ENCODE peak calls at places on chromosomes 4 and X, in four cellular contexts. V is A549, W is K562, U is upper lobe of left lung. D is an unnamed sample.
A peak's percentile ranks its signal among the peaks of the same experiment; 100 is the strongest.

GRCh38 chrX:104168127-104168526 is 1.9 kb downstream of the FAM199X start:
- DNase-seq in V (no peak), W (no peak), U (no peak), D (no peak)

GRCh38 chr4:155405059-155405458 is 28.3 kb upstream of the MAP9 start:
- DNase-seq in V (no peak), W (no peak), U (no peak), D (no peak)

GRCh38 chrX:3712870-3713224 is 602 bp downstream of the PRKX start:
- DNase-seq in V (no peak), W (peak; percentile 38), U (no peak), D (peak; percentile 64)

GRCh38 chr4:60589425-60589824 is 610.7 kb upstream of the ADGRL3 start:
- DNase-seq in V (no peak), W (no peak), U (no peak), D (no peak)

GRCh38 chr4:113248320-113248719 is 198.9 kb downstream of the ANK2 start:
- DNase-seq in V (peak; percentile 6), W (no peak), U (no peak), D (no peak)

GRCh38 chr4:89311433-89311832 is 3.8 kb upstream of the GPRIN3 start:
- DNase-seq in V (no peak), W (no peak), U (no peak), D (no peak)

GRCh38 chr4:57074753-57075152 is 35.4 kb downstream of the IGFBP7 start:
- DNase-seq in V (peak; percentile 36), W (no peak), U (no peak), D (no peak)

GRCh38 chr4:26459054-26459755 is 31.1 kb downstream of the CCKAR start:
- DNase-seq in V (peak; percentile 59), W (peak; percentile 51), U (no peak), D (no peak)

GRCh38 chrX:45479196-45479834 is 278.6 kb upstream of the DIPK2B start:
- DNase-seq in V (peak; percentile 84), W (no peak), U (no peak), D (no peak)

GRCh38 chr4:140065393-140065792 is 88.6 kb downstream of the MAML3 start:
- DNase-seq in V (no peak), W (no peak), U (no peak), D (no peak)

GRCh38 chrX:15146515-15146914 is 123.4 kb downstream of the ASB9 start:
- DNase-seq in V (peak; percentile 2), W (peak; percentile 17), U (no peak), D (no peak)

GRCh38 chr4:88969746-88970145 is 87.2 kb downstream of the FAM13A start:
- DNase-seq in V (no peak), W (no peak), U (no peak), D (no peak)

GRCh38 chr4:143184503-143185252 is at the start of gene USP38:
- DNase-seq in V (peak; percentile 93), W (peak; percentile 94), U (peak; percentile 92), D (peak; percentile 97)

GRCh38 chrX:35890699-35891098 is 28.8 kb upstream of the CFAP47 start:
- DNase-seq in V (peak; percentile 79), W (peak; percentile 10), U (peak; percentile 63), D (no peak)

GRCh38 chr4:26753642-26754041 is 107.0 kb upstream of the STIM2 start:
- DNase-seq in V (no peak), W (no peak), U (peak; percentile 24), D (no peak)

GRCh38 chr4:8819421-8820177 is 52.0 kb downstream of the HMX1 start:
- DNase-seq in V (no peak), W (no peak), U (no peak), D (peak; percentile 43)

GRCh38 chr4:88185916-88186315 is 27.5 kb upstream of the ABCG2 start:
- DNase-seq in V (no peak), W (no peak), U (no peak), D (no peak)

GRCh38 chrX:77014655-77015377 is 432.4 kb upstream of the FGF16 start:
- DNase-seq in V (peak; percentile 31), W (peak; percentile 7), U (no peak), D (no peak)

GRCh38 chr4:159267940-159268327 is 165.1 kb downstream of the RAPGEF2 start:
- DNase-seq in V (no peak), W (no peak), U (no peak), D (no peak)

GRCh38 chr4:114287079-114287696 is 307.7 kb upstream of the ARSJ start:
- DNase-seq in V (no peak), W (no peak), U (no peak), D (no peak)

GRCh38 chr4:77104405-77105292 is 28.9 kb upstream of the CCNI start:
- DNase-seq in V (no peak), W (no peak), U (peak; percentile 49), D (peak; percentile 89)

GRCh38 chr4:158302076-158302866 is 92.0 kb downstream of the TMEM144 start:
- DNase-seq in V (no peak), W (no peak), U (no peak), D (no peak)

GRCh38 chrX:30270639-30271038 is 23.7 kb downstream of the MAGEB1 start:
- DNase-seq in V (no peak), W (no peak), U (no peak), D (no peak)

GRCh38 chr4:56078866-56079265 is 130.1 kb downstream of the CEP135 start:
- DNase-seq in V (no peak), W (no peak), U (no peak), D (no peak)

GRCh38 chr4:154465085-154465484 is 26.5 kb downstream of the DCHS2 start:
- DNase-seq in V (no peak), W (peak; percentile 24), U (no peak), D (no peak)

GRCh38 chr4:36006226-36006625 is 238.1 kb downstream of the ARAP2 start:
- DNase-seq in V (peak; percentile 0), W (no peak), U (no peak), D (no peak)

GRCh38 chrX:48703642-48704481 is 7.3 kb downstream of the SUV39H1 start:
- DNase-seq in V (peak; percentile 22), W (no peak), U (no peak), D (no peak)

GRCh38 chr4:10106421-10107039 is 10.1 kb downstream of the WDR1 start:
- DNase-seq in V (peak; percentile 72), W (no peak), U (peak; percentile 71), D (peak; percentile 94)

GRCh38 chr4:55346851-55347255 is 811 bp downstream of the SRD5A3 start:
- DNase-seq in V (no peak), W (no peak), U (no peak), D (no peak)

GRCh38 chr4:127732623-127733199 is 2.5 kb downstream of the SLC25A31 start:
- DNase-seq in V (peak; percentile 33), W (no peak), U (no peak), D (no peak)

GRCh38 chr4:151667666-151668065 is 93.1 kb downstream of the GATB start:
- DNase-seq in V (no peak), W (no peak), U (no peak), D (no peak)

GRCh38 chr4:151665442-151666127 is 95.2 kb downstream of the GATB start:
- DNase-seq in V (no peak), W (no peak), U (no peak), D (no peak)

GRCh38 chr4:151667025-151667424 is 93.8 kb downstream of the GATB start:
- DNase-seq in V (no peak), W (no peak), U (no peak), D (no peak)

GRCh38 chr4:151665022-151665421 is 95.8 kb downstream of the GATB start:
- DNase-seq in V (no peak), W (no peak), U (no peak), D (no peak)

GRCh38 chr4:151666501-151666900 is 94.3 kb downstream of the GATB start:
- DNase-seq in V (no peak), W (no peak), U (no peak), D (no peak)
- H3K4me3 ChIP-seq in V (no peak overlapping the region), W (no peak overlapping the region), U (no peak overlapping the region), D (no peak overlapping the region)

GRCh38 chrX:153517941-153518834 is 746 bp downstream of the ATP2B3 start:
- DNase-seq in V (no peak), W (no peak), U (no peak), D (no peak)
- TF ChIP-seq CTCF in V (no peak), W (no peak), U (no peak), D (no peak)

GRCh38 chr4:175125410-175126068 is 207.4 kb downstream of the ADAM29 start:
- DNase-seq in V (no peak), W (no peak), U (no peak), D (no peak)

DNA sequence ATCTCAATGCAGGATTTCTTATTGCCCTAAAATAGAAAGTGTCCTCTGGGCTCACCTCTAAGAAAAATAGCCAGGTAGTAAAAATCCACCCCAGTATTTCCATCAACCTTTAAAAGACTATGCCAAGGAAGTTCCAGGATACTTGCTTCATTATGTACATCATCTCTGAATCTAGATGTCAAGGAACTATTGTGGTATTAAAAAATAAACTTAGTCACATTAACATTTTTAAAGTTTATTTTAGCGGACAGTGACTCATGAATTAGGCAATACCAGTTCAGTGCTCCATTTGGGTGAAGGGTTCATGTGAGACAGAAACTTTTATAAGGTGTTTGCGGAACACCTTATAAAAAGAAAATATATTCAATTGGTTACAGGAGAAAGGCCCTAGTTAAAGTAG is 209.2 kb downstream of the ADAM29 start:
- DNase-seq in V (no peak), W (no peak), U (no peak), D (no peak)
- TF ChIP-seq EP300 in V (no peak), W (no peak), U (no peak), D (no peak)

GRCh38 chr4:75777589-75777988 is 53.2 kb downstream of the USO1 start:
- DNase-seq in V (no peak), W (no peak), U (no peak), D (no peak)

GRCh38 chr4:75779059-75779757 is 54.8 kb downstream of the USO1 start:
- DNase-seq in V (no peak), W (no peak), U (no peak), D (no peak)

GRCh38 chr4:75786526-75786925 is 62.1 kb downstream of the USO1 start:
- DNase-seq in V (no peak), W (no peak), U (no peak), D (no peak)

GRCh38 chr4:75786938-75787337 is 62.6 kb downstream of the USO1 start:
- DNase-seq in V (no peak), W (no peak), U (no peak), D (no peak)

DNA sequence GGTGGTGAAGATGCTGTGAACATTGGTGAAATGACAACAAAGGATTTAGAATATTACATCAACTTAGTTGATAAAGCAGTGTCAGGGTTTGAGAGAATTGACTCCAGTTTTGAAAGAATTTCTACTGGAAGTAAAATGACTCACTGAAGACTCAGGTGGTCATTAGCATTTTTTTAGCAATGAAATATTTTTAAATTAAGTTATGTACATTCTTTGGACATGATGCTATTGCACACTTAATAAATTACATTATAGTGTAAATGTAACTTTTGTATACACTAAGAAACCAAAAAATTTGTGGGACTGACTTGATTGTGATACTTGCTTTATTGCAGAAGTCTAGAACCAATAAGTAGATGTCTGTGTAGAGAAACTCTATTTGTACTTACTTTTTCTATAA is 57.0 kb downstream of the USO1 start:
- DNase-seq in V (no peak), W (no peak), U (no peak), D (no peak)
- H3K4me3 ChIP-seq in V (no peak overlapping the region), W (no peak overlapping the region), U (no peak overlapping the region), D (no peak overlapping the region)